ENCODE peak calls at places on chromosomes 2 and 18, in four cellular contexts. T, X, J and H are unnamed samples.

GRCh38 chr2:151361674-151362380 is 4.4 kb downstream of the TNFAIP6 start:
- DNase-seq in T (no peak), X (no peak), J (no peak), H (no peak)

GRCh38 chr2:55618025-55618648 is 715 bp upstream of the PPP4R3B start:
- DNase-seq in T (no peak), X (no peak), J (peak), H (no peak)

GRCh38 chr2:126419403-126419802 is 236.6 kb upstream of the GYPC start:
- DNase-seq in T (no peak), X (no peak), J (no peak), H (no peak)

GRCh38 chr18:2881088-2881487 is 34.3 kb downstream of the EMILIN2 start:
- DNase-seq in T (no peak), X (no peak), J (peak), H (no peak)

GRCh38 chr2:19632327-19633040 is 269.3 kb downstream of the TTC32 start:
- DNase-seq in T (no peak), X (no peak), J (no peak), H (no peak)

GRCh38 chr2:165675551-165675968 is 118.5 kb downstream of the GALNT3 start:
- DNase-seq in T (no peak), X (no peak), J (no peak), H (no peak)

GRCh38 chr2:209577376-209578357 is 153.8 kb downstream of the MAP2 start:
- DNase-seq in T (no peak), X (no peak), J (peak), H (no peak)

GRCh38 chr2:94956797-94957391 is 68.6 kb upstream of the MAL start:
- DNase-seq in T (no peak), X (no peak), J (peak), H (no peak)

GRCh38 chr2:39772086-39772811 is 6.8 kb downstream of the THUMPD2 start:
- DNase-seq in T (no peak), X (no peak), J (peak), H (no peak)

GRCh38 chr2:52070665-52071064 is 1038.7 kb upstream of the NRXN1 start:
- DNase-seq in T (no peak), X (no peak), J (no peak), H (no peak)

GRCh38 chr2:231568098-231568784 is 24.4 kb upstream of the TEX44 start:
- DNase-seq in T (no peak), X (no peak), J (no peak), H (no peak)

GRCh38 chr18:28365406-28365805 is 188.5 kb upstream of the CDH2 start:
- DNase-seq in T (no peak), X (peak), J (no peak), H (no peak)

GRCh38 chr2:207601774-207602173 is 23.4 kb downstream of the METTL21A start:
- DNase-seq in T (no peak), X (no peak), J (no peak), H (no peak)

GRCh38 chr2:232457121-232458011 is 1.4 kb downstream of the ALPI start:
- DNase-seq in T (no peak), X (no peak), J (no peak), H (no peak)

GRCh38 chr2:120227111-120227991 is 4.2 kb upstream of the TMEM185B start:
- DNase-seq in T (peak), X (no peak), J (no peak), H (no peak)

GRCh38 chr2:128477891-128478290 is 159.2 kb upstream of the HS6ST1 start:
- DNase-seq in T (no peak), X (no peak), J (no peak), H (no peak)

GRCh38 chr2:240627736-240628506 is 2.6 kb downstream of the GPR35 start:
- DNase-seq in T (peak), X (no peak), J (no peak), H (peak)

GRCh38 chr18:41391616-41392610 is 563.1 kb upstream of the PIK3C3 start:
- DNase-seq in T (peak), X (peak), J (peak), H (no peak)

GRCh38 chr2:81283081-81283480 is 978.5 kb upstream of the LRRTM1 start:
- DNase-seq in T (no peak), X (no peak), J (no peak), H (no peak)

GRCh38 chr2:16189851-16190160 is 249.5 kb downstream of the MYCN start:
- DNase-seq in T (no peak), X (no peak), J (no peak), H (no peak)

GRCh38 chr2:128501022-128501690 is 182.5 kb upstream of the HS6ST1 start:
- DNase-seq in T (no peak), X (no peak), J (no peak), H (no peak)

GRCh38 chr2:119387381-119388129 is 20.8 kb downstream of the DBI start:
- DNase-seq in T (peak), X (peak), J (peak), H (no peak)

GRCh38 chr2:7595181-7595580 is 678.0 kb downstream of the RNF144A start:
- DNase-seq in T (no peak), X (no peak), J (no peak), H (no peak)

GRCh38 chr18:11937874-11938478 is 29.9 kb upstream of the MPPE1 start:
- DNase-seq in T (peak), X (peak), J (peak), H (peak)

GRCh38 chr18:46364048-46364447 is 259.9 kb downstream of the HAUS1 start:
- DNase-seq in T (no peak), X (no peak), J (no peak), H (no peak)

GRCh38 chr18:21314721-21315120 is 72.7 kb downstream of the GREB1L start:
- DNase-seq in T (no peak), X (no peak), J (peak), H (no peak)

GRCh38 chr2:134360750-134361487 is 107.0 kb downstream of the MGAT5 start:
- DNase-seq in T (no peak), X (no peak), J (no peak), H (no peak)

DNA sequence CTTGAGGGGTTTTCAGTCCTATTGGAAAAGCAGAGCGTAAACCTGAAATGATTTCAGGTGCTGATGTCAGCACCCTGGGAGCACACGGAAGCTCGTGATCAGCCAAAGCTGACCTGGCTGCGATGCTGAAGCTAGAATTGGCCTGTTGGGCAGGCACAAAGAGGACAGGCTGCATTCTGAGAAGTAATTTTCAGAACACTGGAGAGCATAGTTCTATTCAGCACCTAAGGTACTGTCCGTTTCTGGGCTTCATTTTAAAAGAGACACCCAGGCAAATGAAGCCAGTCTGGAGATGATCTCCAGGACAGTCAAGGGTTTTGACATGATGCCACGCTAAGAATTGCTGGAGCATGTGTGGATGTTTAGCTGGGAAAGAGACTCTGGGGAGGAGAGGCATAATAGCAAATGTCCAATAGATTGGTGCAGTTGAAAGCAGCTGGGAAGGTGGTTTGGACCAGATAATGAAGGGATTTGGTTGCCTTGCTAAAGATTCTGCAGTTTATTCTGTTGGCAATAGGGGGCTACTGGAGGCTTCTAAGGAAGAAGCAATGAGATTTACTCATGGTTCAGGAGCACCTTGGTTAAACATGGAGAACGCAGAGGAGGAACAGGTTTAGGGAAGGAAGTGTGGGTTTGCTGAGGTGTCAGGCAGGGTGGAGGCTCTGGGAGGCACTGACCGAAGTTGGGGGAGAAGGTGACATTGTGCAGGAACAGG is 86.6 kb downstream of the ACOXL start:
- DNase-seq in T (no peak), X (no peak), J (no peak), H (no peak)
- TF ChIP-seq CTCF in T (no peak), X (peak), J (peak), H (no peak)

GRCh38 chr2:25878361-25879132 is at the start of gene ASXL2:
- DNase-seq in T (peak), X (peak), J (peak), H (peak)
- TF ChIP-seq CTCF in T (peak), X (peak), J (no peak), H (no peak)

GRCh38 chr2:2101924-2102323 is 229.2 kb downstream of the MYT1L start:
- DNase-seq in T (no peak), X (no peak), J (no peak), H (no peak)
- TF ChIP-seq CTCF in T (no peak), X (peak), J (no peak), H (peak)

DNA sequence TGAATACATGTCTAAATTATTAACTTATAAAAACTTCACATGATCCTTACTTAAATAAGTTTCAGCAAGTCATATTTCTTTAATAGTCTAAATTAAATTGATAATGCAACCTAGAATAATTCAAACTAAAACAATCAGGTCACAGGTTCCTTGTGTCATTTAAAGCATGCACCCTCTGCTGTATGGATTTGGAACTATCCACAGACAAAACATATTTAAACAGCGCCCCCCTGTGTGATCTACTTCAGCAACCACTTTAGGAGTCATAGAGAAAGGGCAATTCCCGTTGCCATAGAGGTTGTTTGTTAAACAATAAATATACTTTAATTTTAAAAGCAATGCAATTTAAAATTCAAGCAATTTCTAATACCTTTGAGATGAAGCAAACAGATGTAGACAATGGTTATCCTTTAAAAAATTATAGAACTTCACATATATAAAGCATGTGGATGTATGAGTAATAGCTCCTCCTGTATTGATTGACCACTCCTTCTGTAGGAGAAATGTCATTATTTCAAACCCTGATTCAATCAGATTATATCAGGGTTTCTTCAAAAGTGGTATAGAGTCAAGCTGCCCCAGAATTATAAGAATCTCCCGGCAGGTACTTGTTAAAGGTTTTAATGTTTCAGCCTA is 21.2 kb downstream of the GRB14 start:
- DNase-seq in T (no peak), X (peak), J (peak), H (no peak)
- TF ChIP-seq CTCF in T (peak), X (peak), J (peak), H (no peak)

DNA sequence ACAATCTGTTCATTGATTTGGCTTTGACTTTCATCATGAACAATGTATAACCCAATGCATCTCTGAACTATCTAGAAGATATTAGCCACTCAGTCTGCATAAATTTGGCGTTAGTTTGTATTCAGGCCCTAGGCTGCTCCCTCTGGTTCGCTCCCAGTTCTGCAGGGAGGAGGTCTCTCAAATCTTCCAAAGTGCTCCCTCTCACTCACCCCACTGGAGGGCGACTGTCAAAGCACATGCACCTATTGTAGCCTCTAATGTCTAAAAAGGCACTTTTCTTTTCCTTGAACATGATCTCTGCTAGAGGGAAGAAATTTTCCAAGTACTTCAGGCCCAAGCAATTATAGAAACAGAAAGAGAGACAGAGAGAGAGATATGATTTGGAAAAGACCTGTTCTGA is 291.5 kb downstream of the TDRD15 start:
- DNase-seq in T (no peak), X (no peak), J (no peak), H (no peak)
- TF ChIP-seq CTCF in T (no peak), X (peak), J (no peak), H (no peak)

DNA sequence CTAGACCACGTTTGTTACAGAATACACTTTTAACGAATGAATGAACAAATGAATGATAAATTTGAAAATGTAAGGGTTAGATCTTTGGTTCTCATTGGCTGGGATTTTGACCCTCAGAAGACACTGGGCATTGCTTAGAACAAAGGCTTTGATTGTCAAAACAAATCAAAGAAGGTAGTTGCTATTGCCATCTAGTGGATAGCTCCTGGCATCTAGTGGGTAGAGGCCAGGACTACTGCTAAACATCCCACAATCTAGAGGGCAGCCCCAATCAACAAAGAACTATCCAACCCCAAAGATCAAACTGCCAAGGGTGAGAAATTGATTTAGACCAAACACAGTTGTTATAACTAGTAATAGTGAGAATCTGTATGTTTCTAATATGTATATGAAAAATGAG is 552.3 kb downstream of the KCNJ3 start:
- DNase-seq in T (no peak), X (no peak), J (no peak), H (no peak)
- TF ChIP-seq CTCF in T (peak), X (peak), J (peak), H (no peak)

GRCh38 chr2:49490710-49491109 is 336.4 kb upstream of the FSHR start:
- DNase-seq in T (peak), X (no peak), J (no peak), H (no peak)
- TF ChIP-seq CTCF in T (peak), X (peak), J (no peak), H (no peak)